ENCODE peak calls at places on chromosomes 6 and 20, in five cellular contexts. I is AG04450, Z is ELR, G is NCI-H1105 treated with DMSO at 0.1 percent for 48 hours, U is pancreas. M is an unnamed sample.

GRCh38 chr6:2971420-2972218 is at the start of gene SERPINB6:
- DNase-seq in I (no peak), Z (peak), G (peak), U (peak), M (no peak)

GRCh38 chr6:63813531-63813930 is 177.9 kb downstream of the PHF3 start:
- DNase-seq in I (no peak), Z (no peak), G (no peak), U (no peak), M (no peak)

GRCh38 chr6:106966671-106967522 is 7.6 kb downstream of the CD24 start:
- DNase-seq in I (no peak), Z (no peak), G (no peak), U (peak), M (no peak)

GRCh38 chr20:50694379-50695143 is 3.2 kb upstream of the RIPOR3 start:
- DNase-seq in I (no peak), Z (peak), G (no peak), U (no peak), M (no peak)

GRCh38 chr6:13355043-13355945 is 27.0 kb upstream of the TBC1D7 start:
- DNase-seq in I (peak), Z (peak), G (no peak), U (no peak), M (peak)

GRCh38 chr6:2688416-2689064 is 62.2 kb downstream of the MYLK4 start:
- DNase-seq in I (peak), Z (peak), G (no peak), U (no peak), M (peak)

GRCh38 chr20:20780127-20780822 is 67.8 kb upstream of the RALGAPA2 start:
- DNase-seq in I (no peak), Z (no peak), G (no peak), U (peak), M (no peak)

GRCh38 chr6:119626884-119627619 is 277.5 kb upstream of the MAN1A1 start:
- DNase-seq in I (no peak), Z (no peak), G (no peak), U (no peak), M (no peak)

GRCh38 chr20:11979306-11980128 is 61.8 kb downstream of the BTBD3 start:
- DNase-seq in I (no peak), Z (no peak), G (no peak), U (no peak), M (no peak)

GRCh38 chr20:9978395-9979004 is 56.3 kb upstream of the ANKEF1 start:
- DNase-seq in I (peak), Z (peak), G (peak), U (no peak), M (peak)

GRCh38 chr6:139028242-139028657 is 295 bp upstream of the ABRACL start:
- DNase-seq in I (no peak), Z (no peak), G (no peak), U (no peak), M (no peak)

GRCh38 chr20:32702706-32703425 is 29.1 kb upstream of the C20orf203 start:
- DNase-seq in I (no peak), Z (no peak), G (peak), U (no peak), M (no peak)

GRCh38 chr6:72413884-72414283 is 208.0 kb upstream of the KCNQ5 start:
- DNase-seq in I (peak), Z (peak), G (no peak), U (no peak), M (no peak)

GRCh38 chr6:145428656-145429173 is 306.6 kb downstream of the EPM2A start:
- DNase-seq in I (no peak), Z (no peak), G (no peak), U (no peak), M (no peak)

GRCh38 chr20:31661625-31662371 is 24.1 kb downstream of the COX4I2 start:
- DNase-seq in I (no peak), Z (peak), G (peak), U (peak), M (no peak)

GRCh38 chr6:109791301-109791700 is 100.2 kb downstream of the FIG4 start:
- DNase-seq in I (no peak), Z (no peak), G (no peak), U (no peak), M (no peak)

GRCh38 chr6:12298017-12298958 is 8.1 kb downstream of the EDN1 start:
- DNase-seq in I (no peak), Z (no peak), G (no peak), U (no peak), M (no peak)

GRCh38 chr6:139308936-139309603 is 17.3 kb upstream of the TXLNB start:
- DNase-seq in I (no peak), Z (peak), G (no peak), U (no peak), M (no peak)

GRCh38 chr6:165889636-165890403 is 226.8 kb upstream of the PDE10A start:
- DNase-seq in I (no peak), Z (peak), G (peak), U (no peak), M (peak)

GRCh38 chr20:9261781-9262180 is 192.9 kb downstream of the PLCB4 start:
- DNase-seq in I (no peak), Z (no peak), G (no peak), U (no peak), M (no peak)

GRCh38 chr6:82554706-82555105 is 191.1 kb downstream of the TPBG start:
- DNase-seq in I (no peak), Z (peak), G (no peak), U (no peak), M (no peak)

GRCh38 chr6:31336872-31337496 is 20.0 kb downstream of the HLA-B start:
- DNase-seq in I (no peak), Z (peak), G (no peak), U (no peak), M (no peak)

GRCh38 chr6:168837231-168837903 is 396.4 kb downstream of the SMOC2 start:
- DNase-seq in I (no peak), Z (no peak), G (no peak), U (no peak), M (no peak)

GRCh38 chr20:61940976-61941720 is 124.5 kb downstream of the TAF4 start:
- DNase-seq in I (no peak), Z (no peak), G (no peak), U (peak), M (no peak)

GRCh38 chr6:25889877-25890853 is 16.1 kb upstream of the SLC17A3 start:
- DNase-seq in I (no peak), Z (peak), G (peak), U (no peak), M (no peak)

GRCh38 chr20:62254021-62254724 is 15.9 kb downstream of the OSBPL2 start:
- DNase-seq in I (no peak), Z (no peak), G (no peak), U (peak), M (no peak)

GRCh38 chr20:34637245-34638185 is 39.4 kb downstream of the PIGU start:
- DNase-seq in I (peak), Z (peak), G (no peak), U (no peak), M (peak)